ENCODE peak calls at places on chromosomes 12 and 14, in eight cellular contexts. One of them, this sample, is unnamed.

GRCh38 chr12:3087758-3088157 is 10.6 kb downstream of the TSPAN9 start:
- DNase-seq in GM12878: no peak
- DNase-seq in CD8-positive, alpha-beta memory T cell: no peak
- DNase-seq in foreskin keratinocyte: no peak
- DNase-seq in heart left ventricle: no peak
- DNase-seq in lower lobe of right lung: no peak
- DNase-seq in left lung: no peak
- DNase-seq in substantia nigra: no peak
- DNase-seq in this sample: no peak

GRCh38 chr14:51562816-51563215 is 88.9 kb upstream of the FRMD6 start:
- DNase-seq in lower lobe of right lung: no peak
- DNase-seq in GM12878: no peak
- DNase-seq in CD8-positive, alpha-beta memory T cell: no peak
- DNase-seq in foreskin keratinocyte: no peak
- DNase-seq in heart left ventricle: no peak
- DNase-seq in left lung: no peak
- DNase-seq in substantia nigra: no peak
- DNase-seq in this sample: no peak

GRCh38 chr12:66688836-66689439 is 10.1 kb upstream of the GRIP1 start:
- DNase-seq in foreskin keratinocyte: no peak
- DNase-seq in CD8-positive, alpha-beta memory T cell: peak
- DNase-seq in substantia nigra: no peak
- DNase-seq in heart left ventricle: no peak
- DNase-seq in left lung: peak
- DNase-seq in GM12878: no peak
- DNase-seq in lower lobe of right lung: no peak
- DNase-seq in this sample: peak

GRCh38 chr14:99244299-99244959 is 27.6 kb downstream of the BCL11B start:
- DNase-seq in foreskin keratinocyte: peak
- DNase-seq in left lung: no peak
- DNase-seq in substantia nigra: no peak
- DNase-seq in lower lobe of right lung: no peak
- DNase-seq in GM12878: no peak
- DNase-seq in heart left ventricle: no peak
- DNase-seq in CD8-positive, alpha-beta memory T cell: no peak
- DNase-seq in this sample: no peak

GRCh38 chr14:56150645-56151345 is 32.6 kb downstream of the PELI2 start:
- DNase-seq in left lung: no peak
- DNase-seq in foreskin keratinocyte: no peak
- DNase-seq in CD8-positive, alpha-beta memory T cell: no peak
- DNase-seq in lower lobe of right lung: no peak
- DNase-seq in GM12878: no peak
- DNase-seq in heart left ventricle: no peak
- DNase-seq in substantia nigra: no peak
- DNase-seq in this sample: no peak

GRCh38 chr12:63940295-63940997 is 95.9 kb downstream of the SRGAP1 start:
- DNase-seq in GM12878: no peak
- DNase-seq in lower lobe of right lung: no peak
- DNase-seq in left lung: no peak
- DNase-seq in substantia nigra: no peak
- DNase-seq in heart left ventricle: no peak
- DNase-seq in foreskin keratinocyte: no peak
- DNase-seq in CD8-positive, alpha-beta memory T cell: no peak
- DNase-seq in this sample: no peak

GRCh38 chr14:81430284-81430683 is 30.2 kb upstream of the STON2 start:
- DNase-seq in substantia nigra: no peak
- DNase-seq in CD8-positive, alpha-beta memory T cell: no peak
- DNase-seq in lower lobe of right lung: no peak
- DNase-seq in GM12878: no peak
- DNase-seq in heart left ventricle: no peak
- DNase-seq in foreskin keratinocyte: no peak
- DNase-seq in left lung: no peak
- DNase-seq in this sample: no peak

GRCh38 chr12:75120202-75120774 is 89.4 kb downstream of the KCNC2 start:
- DNase-seq in GM12878: no peak
- DNase-seq in heart left ventricle: no peak
- DNase-seq in lower lobe of right lung: no peak
- DNase-seq in left lung: no peak
- DNase-seq in CD8-positive, alpha-beta memory T cell: no peak
- DNase-seq in foreskin keratinocyte: no peak
- DNase-seq in substantia nigra: no peak
- DNase-seq in this sample: no peak

GRCh38 chr14:38400751-38401150 is 144.9 kb upstream of the CLEC14A start:
- DNase-seq in GM12878: no peak
- DNase-seq in left lung: no peak
- DNase-seq in heart left ventricle: no peak
- DNase-seq in substantia nigra: no peak
- DNase-seq in lower lobe of right lung: no peak
- DNase-seq in foreskin keratinocyte: no peak
- DNase-seq in CD8-positive, alpha-beta memory T cell: no peak
- DNase-seq in this sample: no peak

GRCh38 chr12:110708917-110709316 is 20.0 kb upstream of the HVCN1 start:
- DNase-seq in heart left ventricle: no peak
- DNase-seq in left lung: no peak
- DNase-seq in foreskin keratinocyte: no peak
- DNase-seq in GM12878: no peak
- DNase-seq in substantia nigra: no peak
- DNase-seq in CD8-positive, alpha-beta memory T cell: no peak
- DNase-seq in lower lobe of right lung: no peak
- DNase-seq in this sample: no peak

GRCh38 chr12:104609083-104609844 is 152.5 kb downstream of the CHST11 start:
- DNase-seq in heart left ventricle: no peak
- DNase-seq in CD8-positive, alpha-beta memory T cell: no peak
- DNase-seq in lower lobe of right lung: no peak
- DNase-seq in left lung: no peak
- DNase-seq in foreskin keratinocyte: no peak
- DNase-seq in substantia nigra: no peak
- DNase-seq in GM12878: no peak
- DNase-seq in this sample: no peak

GRCh38 chr14:80628547-80628946 is 313.0 kb downstream of the CEP128 start:
- DNase-seq in lower lobe of right lung: no peak
- DNase-seq in GM12878: no peak
- DNase-seq in foreskin keratinocyte: no peak
- DNase-seq in substantia nigra: no peak
- DNase-seq in CD8-positive, alpha-beta memory T cell: no peak
- DNase-seq in heart left ventricle: no peak
- DNase-seq in left lung: no peak
- DNase-seq in this sample: no peak

GRCh38 chr12:28021704-28022103 is 49.2 kb upstream of the PTHLH start:
- DNase-seq in foreskin keratinocyte: peak
- DNase-seq in lower lobe of right lung: no peak
- DNase-seq in heart left ventricle: no peak
- DNase-seq in GM12878: no peak
- DNase-seq in left lung: no peak
- DNase-seq in substantia nigra: no peak
- DNase-seq in CD8-positive, alpha-beta memory T cell: no peak
- DNase-seq in this sample: no peak

GRCh38 chr14:102803139-102803538 is 25.9 kb downstream of the TRAF3 start:
- DNase-seq in left lung: no peak
- DNase-seq in heart left ventricle: no peak
- DNase-seq in CD8-positive, alpha-beta memory T cell: no peak
- DNase-seq in substantia nigra: no peak
- DNase-seq in GM12878: no peak
- DNase-seq in lower lobe of right lung: no peak
- DNase-seq in foreskin keratinocyte: no peak
- DNase-seq in this sample: no peak

GRCh38 chr12:14416658-14417057 is 51.2 kb downstream of the ATF7IP start:
- DNase-seq in lower lobe of right lung: no peak
- DNase-seq in left lung: no peak
- DNase-seq in heart left ventricle: no peak
- DNase-seq in CD8-positive, alpha-beta memory T cell: peak
- DNase-seq in GM12878: no peak
- DNase-seq in foreskin keratinocyte: peak
- DNase-seq in substantia nigra: no peak
- DNase-seq in this sample: no peak

GRCh38 chr12:89731614-89732013 is 23.0 kb upstream of the ATP2B1 start:
- DNase-seq in CD8-positive, alpha-beta memory T cell: no peak
- DNase-seq in heart left ventricle: no peak
- DNase-seq in substantia nigra: no peak
- DNase-seq in GM12878: no peak
- DNase-seq in foreskin keratinocyte: no peak
- DNase-seq in left lung: no peak
- DNase-seq in lower lobe of right lung: no peak
- DNase-seq in this sample: peak
- H3K27ac ChIP-seq in CD8-positive, alpha-beta memory T cell: no peak
- H3K27ac ChIP-seq in heart left ventricle: no peak
- H3K27ac ChIP-seq in substantia nigra: no peak
- H3K27ac ChIP-seq in GM12878: no peak
- H3K27ac ChIP-seq in foreskin keratinocyte: no peak
- H3K27ac ChIP-seq in left lung: peak
- H3K27ac ChIP-seq in lower lobe of right lung: no peak
- H3K27ac ChIP-seq in this sample: no peak

GRCh38 chr12:131810672-131811071 is 17.5 kb upstream of the MMP17 start:
- DNase-seq in substantia nigra: no peak
- DNase-seq in lower lobe of right lung: no peak
- DNase-seq in CD8-positive, alpha-beta memory T cell: no peak
- DNase-seq in left lung: no peak
- DNase-seq in GM12878: no peak
- DNase-seq in foreskin keratinocyte: no peak
- DNase-seq in heart left ventricle: no peak
- DNase-seq in this sample: no peak

GRCh38 chr12:131817241-131817640 is 11.0 kb upstream of the MMP17 start:
- DNase-seq in heart left ventricle: no peak
- DNase-seq in GM12878: no peak
- DNase-seq in left lung: no peak
- DNase-seq in lower lobe of right lung: no peak
- DNase-seq in substantia nigra: no peak
- DNase-seq in foreskin keratinocyte: no peak
- DNase-seq in CD8-positive, alpha-beta memory T cell: no peak
- DNase-seq in this sample: no peak

GRCh38 chr12:131818821-131819585 is 9.2 kb upstream of the MMP17 start:
- DNase-seq in foreskin keratinocyte: no peak
- DNase-seq in substantia nigra: no peak
- DNase-seq in lower lobe of right lung: no peak
- DNase-seq in CD8-positive, alpha-beta memory T cell: no peak
- DNase-seq in left lung: no peak
- DNase-seq in GM12878: no peak
- DNase-seq in heart left ventricle: no peak
- DNase-seq in this sample: no peak

GRCh38 chr12:131815132-131815531 is 13.1 kb upstream of the MMP17 start:
- DNase-seq in lower lobe of right lung: no peak
- DNase-seq in substantia nigra: no peak
- DNase-seq in heart left ventricle: no peak
- DNase-seq in GM12878: no peak
- DNase-seq in left lung: no peak
- DNase-seq in CD8-positive, alpha-beta memory T cell: no peak
- DNase-seq in foreskin keratinocyte: no peak
- DNase-seq in this sample: no peak

DNA sequence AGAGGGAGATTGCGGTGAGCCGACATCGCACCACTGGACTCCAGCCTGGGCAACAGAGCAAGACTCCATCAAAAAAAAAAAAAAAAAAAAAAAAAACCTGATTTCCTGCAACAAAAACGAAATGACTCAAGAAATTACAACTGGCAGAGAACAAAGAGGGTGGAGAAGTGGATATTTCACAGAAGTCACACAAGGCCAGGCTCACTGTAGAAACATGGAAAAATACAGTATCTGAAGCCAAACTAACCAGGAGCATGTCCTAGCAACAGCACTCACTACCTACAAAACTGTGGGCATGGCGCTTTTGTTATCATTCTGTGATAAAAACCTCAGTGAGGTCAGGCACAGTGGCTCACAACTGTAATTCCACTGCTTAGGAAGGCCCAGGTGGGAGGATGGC is 11.7 kb upstream of the MMP17 start:
- DNase-seq in foreskin keratinocyte: no peak
- DNase-seq in left lung: no peak
- DNase-seq in substantia nigra: no peak
- DNase-seq in lower lobe of right lung: no peak
- DNase-seq in heart left ventricle: no peak
- DNase-seq in GM12878: no peak
- DNase-seq in CD8-positive, alpha-beta memory T cell: no peak
- DNase-seq in this sample: no peak
- H3K27ac ChIP-seq in foreskin keratinocyte: no peak
- H3K27ac ChIP-seq in left lung: no peak
- H3K27ac ChIP-seq in substantia nigra: no peak
- H3K27ac ChIP-seq in lower lobe of right lung: no peak
- H3K27ac ChIP-seq in heart left ventricle: no peak
- H3K27ac ChIP-seq in GM12878: no peak
- H3K27ac ChIP-seq in CD8-positive, alpha-beta memory T cell: no peak
- H3K27ac ChIP-seq in this sample: no peak

DNA sequence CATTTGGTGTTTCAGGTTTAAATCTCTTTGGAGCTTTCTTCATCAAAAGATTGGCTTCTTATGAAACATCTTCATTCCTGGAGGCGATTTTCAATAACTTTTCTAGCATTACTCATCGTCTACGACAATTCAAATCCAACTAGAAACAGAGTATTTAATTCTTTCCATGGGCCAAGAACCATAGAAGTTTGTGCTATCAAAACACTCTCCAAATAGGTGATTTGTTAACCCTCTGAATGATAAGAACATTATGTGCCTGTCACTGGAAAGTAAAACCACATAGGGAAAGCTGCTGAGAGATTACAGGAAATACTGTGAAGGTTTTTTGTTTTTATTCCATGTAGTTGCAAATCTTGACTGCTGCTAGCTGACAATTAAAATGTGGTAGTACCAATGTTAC is 6.9 kb upstream of the DCN start:
- DNase-seq in CD8-positive, alpha-beta memory T cell: no peak
- DNase-seq in left lung: no peak
- DNase-seq in GM12878: no peak
- DNase-seq in foreskin keratinocyte: no peak
- DNase-seq in lower lobe of right lung: no peak
- DNase-seq in substantia nigra: no peak
- DNase-seq in heart left ventricle: no peak
- DNase-seq in this sample: no peak
- H3K27ac ChIP-seq in CD8-positive, alpha-beta memory T cell: no peak
- H3K27ac ChIP-seq in left lung: no peak
- H3K27ac ChIP-seq in GM12878: no peak
- H3K27ac ChIP-seq in foreskin keratinocyte: no peak
- H3K27ac ChIP-seq in lower lobe of right lung: no peak
- H3K27ac ChIP-seq in substantia nigra: no peak
- H3K27ac ChIP-seq in heart left ventricle: no peak
- H3K27ac ChIP-seq in this sample: peak

GRCh38 chr12:116054280-116054679 is 223.2 kb downstream of the MED13L start:
- DNase-seq in foreskin keratinocyte: no peak
- DNase-seq in CD8-positive, alpha-beta memory T cell: no peak
- DNase-seq in substantia nigra: no peak
- DNase-seq in GM12878: no peak
- DNase-seq in lower lobe of right lung: no peak
- DNase-seq in left lung: no peak
- DNase-seq in heart left ventricle: no peak
- DNase-seq in this sample: no peak

GRCh38 chr12:116048886-116049285 is 228.6 kb downstream of the MED13L start:
- DNase-seq in left lung: no peak
- DNase-seq in foreskin keratinocyte: no peak
- DNase-seq in CD8-positive, alpha-beta memory T cell: no peak
- DNase-seq in heart left ventricle: no peak
- DNase-seq in substantia nigra: no peak
- DNase-seq in lower lobe of right lung: no peak
- DNase-seq in GM12878: no peak
- DNase-seq in this sample: no peak

GRCh38 chr12:116046039-116046438 is 231.5 kb downstream of the MED13L start:
- DNase-seq in substantia nigra: no peak
- DNase-seq in lower lobe of right lung: no peak
- DNase-seq in GM12878: no peak
- DNase-seq in CD8-positive, alpha-beta memory T cell: no peak
- DNase-seq in foreskin keratinocyte: no peak
- DNase-seq in left lung: no peak
- DNase-seq in heart left ventricle: no peak
- DNase-seq in this sample: no peak

GRCh38 chr12:116053479-116054195 is 223.9 kb downstream of the MED13L start:
- DNase-seq in substantia nigra: peak
- DNase-seq in foreskin keratinocyte: no peak
- DNase-seq in CD8-positive, alpha-beta memory T cell: no peak
- DNase-seq in lower lobe of right lung: no peak
- DNase-seq in GM12878: no peak
- DNase-seq in left lung: no peak
- DNase-seq in heart left ventricle: no peak
- DNase-seq in this sample: peak

GRCh38 chr12:116050266-116050665 is 227.2 kb downstream of the MED13L start:
- DNase-seq in foreskin keratinocyte: no peak
- DNase-seq in substantia nigra: no peak
- DNase-seq in CD8-positive, alpha-beta memory T cell: no peak
- DNase-seq in heart left ventricle: no peak
- DNase-seq in lower lobe of right lung: no peak
- DNase-seq in GM12878: no peak
- DNase-seq in left lung: no peak
- DNase-seq in this sample: no peak
- H3K27ac ChIP-seq in foreskin keratinocyte: no peak
- H3K27ac ChIP-seq in substantia nigra: no peak
- H3K27ac ChIP-seq in CD8-positive, alpha-beta memory T cell: no peak
- H3K27ac ChIP-seq in heart left ventricle: no peak
- H3K27ac ChIP-seq in lower lobe of right lung: no peak
- H3K27ac ChIP-seq in GM12878: no peak
- H3K27ac ChIP-seq in left lung: no peak
- H3K27ac ChIP-seq in this sample: no peak

This sample was measured in adrenal gland.